ENCODE peak calls at places on chromosome 9, in five cellular contexts. W is islet precursor cell; M is stimulated activated CD4-positive, alpha-beta T cell treated with anti-CD3 and anti-CD28 coated beads, Interleukin-1b, Interleukin-23, amount 100 ng/mL, for 24 hours; A is astrocyte of the spinal cord; Z is uterus. J is an unnamed sample.

GRCh38 chr9:13088734-13089427 is 190.6 kb downstream of the MPDZ start:
- DNase-seq in Z (no peak), W (no peak), M (no peak), A (peak; percentile 66), J (peak; percentile 51)

GRCh38 chr9:81574399-81574798 is 114.9 kb downstream of the TLE1 start:
- DNase-seq in Z (no peak), M (no peak), W (no peak), A (peak; percentile 76), J (peak; percentile 24)

GRCh38 chr9:110156902-110157301 is 51.1 kb downstream of the C9orf152 start:
- DNase-seq in Z (no peak), M (no peak), A (peak; percentile 83), W (no peak), J (peak; percentile 66)

GRCh38 chr9:4844439-4844838 is 51.7 kb downstream of the RCL1 start:
- DNase-seq in W (no peak), M (no peak), Z (no peak), A (no peak), J (no peak)

GRCh38 chr9:91421987-91422765 is 1.5 kb downstream of the NFIL3 start:
- DNase-seq in M (no peak), Z (peak; percentile 29), A (peak; percentile 64), W (no peak), J (no peak)

GRCh38 chr9:128635266-128636023 is 21.2 kb downstream of the DYNC2I2 start:
- DNase-seq in Z (peak; percentile 85), A (peak; percentile 94), W (peak; percentile 100), M (no peak), J (peak; percentile 94)

GRCh38 chr9:18390393-18390792 is 83.6 kb upstream of the ADAMTSL1 start:
- DNase-seq in A (peak; percentile 33), W (no peak), Z (peak; percentile 52), M (no peak), J (no peak)

GRCh38 chr9:93911871-93912554 is 43.1 kb downstream of the BARX1 start:
- DNase-seq in A (no peak), M (no peak), W (no peak), Z (peak; percentile 19), J (no peak)

GRCh38 chr9:105725370-105725769 is 31.0 kb downstream of the TMEM38B start:
- DNase-seq in W (no peak), A (no peak), M (no peak), Z (no peak), J (no peak)

GRCh38 chr9:111482656-111483418 is 1.3 kb downstream of the ECPAS start:
- DNase-seq in W (peak; percentile 85), Z (peak; percentile 67), A (peak; percentile 63), M (peak; percentile 32), J (peak; percentile 68)

GRCh38 chr9:16069671-16070586 is 517.1 kb downstream of the CCDC171 start:
- DNase-seq in Z (no peak), W (peak; percentile 77), A (peak; percentile 78), M (no peak), J (peak; percentile 48)

GRCh38 chr9:136840140-136840876 is 2.0 kb upstream of the AJM1 start:
- DNase-seq in M (no peak), A (no peak), Z (no peak), W (no peak), J (no peak)

GRCh38 chr9:128636024-128636390 is 20.6 kb downstream of the DYNC2I2 start:
- DNase-seq in W (peak; percentile 93), M (no peak), Z (no peak), A (no peak), J (no peak)

GRCh38 chr9:105219291-105219805 is 25.1 kb upstream of the SLC44A1 start:
- DNase-seq in M (no peak), W (no peak), A (no peak), Z (no peak), J (peak; percentile 12)

GRCh38 chr9:112485574-112485973 is 1.1 kb upstream of the KIAA1958 start:
- DNase-seq in A (no peak), Z (no peak), M (no peak), W (no peak), J (no peak)

J was measured in fibroblast of lung.